ENCODE peak calls at places on chromosomes 3 and 15, in eight cellular contexts. E, A, P, C, V, X, M and G are unnamed samples.

GRCh38 chr3:156217674-156218352 is 97.4 kb downstream of the KCNAB1 start:
- DNase-seq in X (no peak), E (no peak), A (no peak), P (no peak), V (no peak), M (no peak), C (no peak), G (no peak)

GRCh38 chr15:77975332-77976119 is 102.0 kb downstream of the TBC1D2B start:
- DNase-seq in P (no peak), M (no peak), V (no peak), E (no peak), A (peak; percentile 60), X (no peak), C (no peak), G (no peak)

GRCh38 chr3:58560771-58561311 is 16.4 kb downstream of the FAM107A start:
- DNase-seq in A (peak; percentile 47), V (no peak), P (no peak), M (no peak), E (peak; percentile 95), X (peak; percentile 85), C (peak; percentile 39), G (no peak)

GRCh38 chr3:101615525-101615924 is 41.5 kb downstream of the PCNP start:
- DNase-seq in C (no peak), X (no peak), V (no peak), A (no peak), E (no peak), P (no peak), M (no peak), G (no peak)

GRCh38 chr3:127674099-127674792 is 1.5 kb downstream of the ABTB1 start:
- DNase-seq in M (no peak), A (peak; percentile 60), C (no peak), X (no peak), E (no peak), P (no peak), V (no peak), G (no peak)

GRCh38 chr3:189534546-189534945 is 96.6 kb upstream of the TP63 start:
- DNase-seq in X (no peak), E (no peak), A (no peak), C (no peak), V (no peak), P (no peak), M (no peak), G (no peak)

GRCh38 chr3:125431912-125432587 is 56.9 kb upstream of the ZNF148 start:
- DNase-seq in V (no peak), M (no peak), E (no peak), A (no peak), C (no peak), X (no peak), P (no peak), G (no peak)

GRCh38 chr3:186143280-186143679 is 34.4 kb upstream of the ETV5 start:
- DNase-seq in E (no peak), P (no peak), A (no peak), X (no peak), C (no peak), M (no peak), V (no peak), G (no peak)

GRCh38 chr15:27832263-27832647 is 266.9 kb downstream of the OCA2 start:
- DNase-seq in C (no peak), E (no peak), X (no peak), P (no peak), A (no peak), M (no peak), V (no peak), G (no peak)

GRCh38 chr3:15050405-15051092 is 14.6 kb downstream of the MRPS25 start:
- DNase-seq in M (no peak), V (no peak), P (peak; percentile 19), E (no peak), A (no peak), C (no peak), X (no peak), G (peak; percentile 67)

GRCh38 chr15:51982013-51982769 is 10.6 kb upstream of the LEO1 start:
- DNase-seq in M (peak; percentile 23), A (no peak), P (no peak), E (peak; percentile 54), V (peak; percentile 44), C (peak; percentile 22), X (peak; percentile 49), G (peak; percentile 77)

GRCh38 chr3:134446800-134447199 is 39.0 kb downstream of the ANAPC13 start:
- DNase-seq in C (no peak), P (no peak), V (no peak), E (no peak), M (no peak), X (no peak), A (no peak), G (no peak)

GRCh38 chr3:25903371-25903770 is 113.5 kb downstream of the OXSM start:
- DNase-seq in A (no peak), P (no peak), V (no peak), X (no peak), C (no peak), M (no peak), E (no peak), G (no peak)

DNA sequence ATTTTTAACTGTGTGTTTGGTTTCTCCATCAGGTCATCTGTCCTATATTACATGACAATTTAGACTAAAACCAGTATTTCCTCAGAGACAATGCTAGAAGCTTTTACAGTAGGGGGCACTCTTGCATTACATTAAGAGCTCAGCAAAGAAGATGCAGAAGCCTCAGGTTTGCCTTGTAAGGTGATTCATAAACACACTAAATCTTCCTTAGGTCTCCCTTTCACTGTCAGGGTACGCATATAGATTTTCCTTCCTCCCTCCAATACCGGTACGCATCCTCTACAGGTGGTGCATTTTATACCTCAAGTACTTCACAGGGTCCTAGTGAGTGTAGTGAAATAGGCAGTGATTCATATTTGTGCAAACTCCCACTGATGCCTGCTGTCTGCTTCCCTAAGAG is 46.5 kb downstream of the CD86 start:
- DNase-seq in M (no peak), V (no peak), A (no peak), E (peak; percentile 11), P (no peak), C (peak; percentile 37), X (peak; percentile 5), G (peak; percentile 28)
- TF ChIP-seq CTCF in M (peak; percentile 34), V (peak; percentile 32), A (peak; percentile 10), E (peak; percentile 38), P (peak; percentile 41), C (no peak), X (peak; percentile 44), G (peak; percentile 71)

DNA sequence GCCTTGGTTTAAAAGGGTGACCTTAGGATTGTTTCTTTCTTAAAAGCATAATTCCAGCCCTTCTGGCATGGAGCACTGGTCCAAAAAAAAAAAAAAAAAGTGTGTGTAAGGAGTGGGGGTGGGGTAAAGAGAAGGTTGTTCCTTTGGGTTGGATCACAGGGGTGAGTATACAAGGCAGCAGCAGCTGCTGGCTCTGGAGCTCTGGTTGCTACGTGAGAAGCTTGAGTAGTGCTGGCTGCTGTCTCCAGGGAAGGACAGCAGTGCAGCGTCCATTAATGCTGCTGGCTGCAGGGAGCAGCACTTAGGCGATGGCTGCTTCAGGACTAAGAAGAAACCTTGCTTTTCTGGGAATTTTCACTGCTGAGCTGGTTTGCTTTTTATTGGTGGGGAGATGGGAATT is 2.3 kb downstream of the SETD5 start:
- DNase-seq in X (peak; percentile 91), C (peak; percentile 60), M (peak; percentile 78), E (peak; percentile 85), V (peak; percentile 89), P (peak; percentile 72), A (peak; percentile 91), G (peak; percentile 20)
- TF ChIP-seq CTCF in X (no peak), C (no peak), M (no peak), E (no peak), V (no peak), P (peak; percentile 3), A (no peak), G (no peak)

DNA sequence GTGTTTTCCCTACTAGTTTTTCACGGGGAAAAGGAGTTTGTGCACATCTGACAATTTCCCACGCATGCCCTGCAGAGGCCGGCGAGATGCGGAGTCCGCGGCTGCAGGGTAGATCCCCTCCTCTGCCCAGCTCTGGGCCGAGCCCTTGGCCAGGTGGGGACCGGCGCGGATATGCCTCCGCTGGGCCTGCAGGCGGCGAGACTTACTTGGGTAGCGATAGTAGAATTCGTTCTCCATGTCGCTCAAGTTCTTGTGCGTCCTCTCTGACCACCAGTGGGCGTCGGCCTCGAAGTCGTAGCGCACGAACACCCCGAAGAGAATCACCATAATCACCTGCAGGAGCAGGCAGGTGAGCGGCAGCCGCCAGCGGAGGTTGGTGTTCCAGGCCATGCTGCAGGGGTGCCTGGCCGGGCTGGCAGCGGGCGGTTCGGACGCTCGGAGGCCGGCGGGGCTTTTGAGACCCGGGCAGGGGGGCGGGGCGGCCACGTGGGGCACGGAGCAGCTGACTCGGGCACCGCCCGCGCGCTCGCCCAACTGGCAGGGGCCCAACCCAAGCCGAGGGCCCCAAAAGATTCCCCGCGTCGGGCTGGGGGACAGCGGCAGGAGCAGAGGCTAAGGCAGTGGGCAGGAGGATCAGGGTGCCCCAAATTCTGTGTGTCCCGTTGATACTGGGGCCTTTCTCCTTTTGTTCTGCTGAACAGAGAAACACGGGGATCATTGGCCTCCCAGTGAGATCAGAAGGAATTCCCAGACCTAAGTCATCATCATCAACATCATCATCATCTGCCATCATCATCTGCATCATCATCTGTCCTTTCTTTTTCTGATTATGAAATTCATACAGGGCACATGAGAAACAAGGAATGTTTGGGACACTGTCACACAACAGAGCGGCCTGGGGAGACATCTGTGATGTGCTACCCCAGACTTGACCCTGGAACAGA is at the start of gene RHCG:
- DNase-seq in E (no peak), P (peak; percentile 23), X (no peak), C (peak; percentile 55), M (no peak), A (peak; percentile 44), V (no peak), G (peak; percentile 58)
- TF ChIP-seq CTCF in E (no peak), P (peak; percentile 23), X (peak; percentile 19), C (peak; percentile 57), M (no peak), A (no peak), V (peak; percentile 9), G (peak; percentile 40)

GRCh38 chr3:141305436-141305835 is 62.9 kb upstream of the ZBTB38 start:
- DNase-seq in M (no peak), C (no peak), V (no peak), A (no peak), P (no peak), E (peak; percentile 35), X (peak; percentile 27), G (no peak)

GRCh38 chr3:141308588-141309218 is 59.6 kb upstream of the ZBTB38 start:
- DNase-seq in A (no peak), V (peak; percentile 56), X (no peak), C (peak; percentile 75), E (no peak), M (peak; percentile 56), P (peak; percentile 39), G (no peak)

GRCh38 chr3:141307351-141308059 is 60.8 kb upstream of the ZBTB38 start:
- DNase-seq in A (no peak), P (no peak), E (no peak), V (no peak), X (no peak), M (no peak), C (no peak), G (no peak)

GRCh38 chr3:141306276-141306675 is 62.0 kb upstream of the ZBTB38 start:
- DNase-seq in C (no peak), V (no peak), M (no peak), P (no peak), A (no peak), E (no peak), X (no peak), G (no peak)

DNA sequence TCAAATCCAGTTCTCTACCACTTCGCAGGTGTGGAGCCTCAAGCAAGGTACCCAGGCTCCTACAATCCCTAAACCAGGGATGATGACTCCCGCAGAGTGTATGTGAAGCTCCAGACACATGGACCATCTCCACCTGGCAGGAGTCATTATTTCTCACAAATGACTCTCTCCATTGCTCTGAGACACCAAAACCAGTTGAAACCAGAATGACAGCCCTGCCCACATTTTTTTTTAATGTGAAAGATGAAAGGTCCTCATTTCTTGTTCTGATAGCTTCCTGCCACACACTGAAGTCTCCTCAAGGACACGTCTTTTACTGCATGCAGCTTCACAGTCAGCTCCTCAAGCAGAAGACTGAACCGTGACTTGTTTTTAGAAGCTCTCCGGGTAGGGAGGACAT is 61.4 kb upstream of the ZBTB38 start:
- DNase-seq in M (no peak), C (no peak), X (no peak), A (no peak), V (no peak), P (no peak), E (no peak), G (no peak)
- TF ChIP-seq CTCF in M (no peak), C (no peak), X (no peak), A (no peak), V (no peak), P (no peak), E (no peak), G (no peak)